ENCODE peak calls at places on chromosomes 7 and 10, in six cellular contexts. J is occipital lobe; N is colonic mucosa; U is ACHN; B is iris pigment epithelial cell; G is stimulated activated CD4-positive, alpha-beta T cell treated with anti-CD3 and anti-CD28 coated beads, Interleukin-15, amount 100 ng/mL, for 48 hours. H is an unnamed sample.
A peak's percentile ranks its signal among the peaks of the same experiment; 100 is the strongest.

GRCh38 chr10:113681533-113682470 is 2.1 kb downstream of the CASP7 start:
- DNase-seq in J (no peak), N (no peak), U (no peak), B (peak; percentile 34), G (peak; percentile 33), H (no peak)

GRCh38 chr7:29102554-29103151 is 43.7 kb downstream of the CPVL start:
- DNase-seq in J (no peak), N (peak; percentile 80), U (peak; percentile 71), B (peak; percentile 60), G (peak; percentile 25), H (peak; percentile 74)

GRCh38 chr10:126565456-126565855 is 105.0 kb downstream of the C10orf90 start:
- DNase-seq in J (no peak), N (no peak), U (no peak), B (no peak), G (no peak), H (no peak)

GRCh38 chr10:118800920-118801319 is 46.1 kb upstream of the CACUL1 start:
- DNase-seq in J (no peak), N (no peak), U (peak; percentile 42), B (no peak), G (no peak), H (peak; percentile 35)

GRCh38 chr10:91856637-91857036 is 52.6 kb downstream of the FGFBP3 start:
- DNase-seq in J (no peak), N (no peak), U (peak; percentile 26), B (no peak), G (no peak), H (no peak)

GRCh38 chr10:68987611-68988010 is 992 bp upstream of the KIFBP start:
- DNase-seq in J (no peak), N (no peak), U (no peak), B (no peak), G (no peak), H (no peak)

GRCh38 chr10:50405733-50406132 is 154.4 kb upstream of the ASAH2 start:
- DNase-seq in J (no peak), N (no peak), U (no peak), B (no peak), G (no peak), H (no peak)

GRCh38 chr7:97001221-97001620 is 4.1 kb upstream of the DLX6 start:
- DNase-seq in J (no peak), N (no peak), U (no peak), B (no peak), G (no peak), H (no peak)

GRCh38 chr10:43594944-43595589 is 11.2 kb upstream of the ZNF485 start:
- DNase-seq in J (no peak), N (no peak), U (peak; percentile 18), B (peak; percentile 79), G (peak; percentile 10), H (no peak)

GRCh38 chr7:23277359-23277989 is 21.7 kb upstream of the MALSU1 start:
- DNase-seq in J (no peak), N (peak; percentile 51), U (peak; percentile 84), B (peak; percentile 68), G (no peak), H (no peak)

H was measured in transverse colon.